ENCODE peak calls at places on chromosomes 4 and X, in seven cellular contexts. B, Y, W, F, X, R and J are unnamed samples.

GRCh38 chrX:15854080-15854655 is 445 bp downstream of the AP1S2 start:
- DNase-seq in X (peak), Y (peak), W (peak), F (no peak), R (no peak), B (peak), J (peak)

GRCh38 chrX:35728481-35728880 is 69.7 kb upstream of the MAGEB16 start:
- DNase-seq in R (no peak), B (no peak), W (no peak), F (no peak), Y (no peak), X (no peak), J (no peak)

GRCh38 chrX:110692876-110693275 is 102.7 kb downstream of the CHRDL1 start:
- DNase-seq in W (no peak), X (no peak), R (no peak), F (no peak), Y (no peak), B (no peak), J (no peak)

GRCh38 chr4:120718979-120719566 is 203.5 kb downstream of the PRDM5 start:
- DNase-seq in W (no peak), F (no peak), X (peak), Y (peak), B (peak), R (peak), J (no peak)

GRCh38 chrX:1481636-1482529 is 29.2 kb upstream of the ASMTL start:
- DNase-seq in W (peak), R (no peak), X (peak), Y (peak), F (no peak), B (peak), J (peak)

GRCh38 chr4:76430519-76431388 is 4.3 kb upstream of the SHROOM3 start:
- DNase-seq in F (peak), B (no peak), X (no peak), R (peak), W (no peak), Y (no peak), J (no peak)

GRCh38 chr4:167031534-167032156 is 202.6 kb downstream of the SPOCK3 start:
- DNase-seq in B (no peak), Y (no peak), W (no peak), F (no peak), R (no peak), X (no peak), J (no peak)

GRCh38 chr4:88439161-88439760 is 17.7 kb upstream of the HERC5 start:
- DNase-seq in W (no peak), F (no peak), X (no peak), Y (no peak), R (no peak), B (no peak), J (no peak)

GRCh38 chrX:79259073-79259689 is 108.0 kb downstream of the ITM2A start:
- DNase-seq in F (no peak), B (peak), W (peak), Y (no peak), R (no peak), X (peak), J (no peak)

GRCh38 chrX:11435568-11435967 is 142.4 kb downstream of the AMELX start:
- DNase-seq in Y (no peak), F (no peak), X (no peak), R (no peak), W (no peak), B (no peak), J (no peak)

GRCh38 chr4:182695842-182696241 is 221.3 kb downstream of the DCTD start:
- DNase-seq in X (no peak), R (no peak), Y (no peak), B (no peak), F (no peak), W (no peak), J (no peak)

GRCh38 chrX:138519296-138519695 is 192.2 kb downstream of the FGF13 start:
- DNase-seq in Y (no peak), X (no peak), F (peak), B (no peak), W (no peak), R (no peak), J (no peak)

GRCh38 chr4:17552427-17552826 is 24.6 kb upstream of the LAP3 start:
- DNase-seq in X (no peak), F (no peak), Y (no peak), B (no peak), W (no peak), R (no peak), J (no peak)

GRCh38 chr4:108029321-108029720 is 39.6 kb downstream of the HADH start:
- DNase-seq in F (no peak), X (peak), R (no peak), W (no peak), B (no peak), Y (no peak), J (no peak)

GRCh38 chrX:119942173-119942819 is 1.3 kb downstream of the NKAP start:
- DNase-seq in X (no peak), W (no peak), Y (no peak), F (no peak), B (no peak), R (no peak), J (no peak)

GRCh38 chrX:10904220-10904619 is 206.9 kb upstream of the HCCS start:
- DNase-seq in R (no peak), Y (no peak), B (no peak), F (no peak), X (no peak), W (no peak), J (no peak)

GRCh38 chr4:2755821-2756690 is at the start of gene TNIP2:
- DNase-seq in X (peak), Y (peak), B (peak), R (peak), W (peak), F (peak), J (peak)

GRCh38 chrX:46311581-46312120 is 233.6 kb downstream of the ZNF674 start:
- DNase-seq in F (no peak), W (no peak), Y (no peak), B (no peak), R (no peak), X (no peak), J (no peak)

GRCh38 chrX:19602866-19603620 is 87.7 kb upstream of the MAP3K15 start:
- DNase-seq in F (no peak), R (no peak), W (no peak), B (no peak), X (peak), Y (no peak), J (no peak)

GRCh38 chrX:151458824-151459223 is 61.8 kb downstream of the VMA21 start:
- DNase-seq in R (peak), W (no peak), B (no peak), Y (no peak), X (no peak), F (no peak), J (no peak)

GRCh38 chr4:8707045-8707781 is 114.6 kb downstream of the CPZ start:
- DNase-seq in W (peak), F (no peak), Y (no peak), X (no peak), R (no peak), B (no peak), J (no peak)

GRCh38 chr4:36183232-36183631 is 61.1 kb downstream of the ARAP2 start:
- DNase-seq in X (no peak), R (no peak), Y (no peak), F (no peak), B (no peak), W (no peak), J (no peak)

GRCh38 chr4:111649308-111649707 is 495.9 kb upstream of the FAM241A start:
- DNase-seq in R (no peak), F (no peak), X (no peak), Y (no peak), W (no peak), B (no peak), J (no peak)

GRCh38 chrX:10156199-10157031 is at the start of gene CLCN4:
- DNase-seq in X (no peak), B (peak), W (no peak), R (no peak), F (peak), Y (no peak), J (peak)

GRCh38 chrX:6981718-6982406 is 165.7 kb upstream of the STS start:
- DNase-seq in B (no peak), X (no peak), Y (no peak), R (no peak), W (no peak), F (no peak), J (no peak)